ENCODE peak calls at places on chromosomes 11 and 22, in seven cellular contexts. T is OCI-LY7, Y is mammary epithelial cell, D is psoas muscle, K is stomach, Z is AG09309, R is fibroblast of mammary gland. F is an unnamed sample.

GRCh38 chr11:76709756-76710155 is 39.2 kb upstream of the LRRC32 start:
- DNase-seq in T (no peak), K (no peak), D (no peak), R (no peak), Z (no peak), Y (no peak), F (no peak)

GRCh38 chr11:125465254-125465653 is 30.8 kb downstream of the FEZ1 start:
- DNase-seq in D (no peak), K (no peak), Z (no peak), R (no peak), T (no peak), Y (no peak), F (no peak)

GRCh38 chr11:87740513-87740912 is 434.7 kb downstream of the RAB38 start:
- DNase-seq in Y (no peak), T (no peak), D (no peak), R (no peak), Z (no peak), K (no peak), F (no peak)

GRCh38 chr11:75450826-75451783 is 18.1 kb upstream of the KLHL35 start:
- DNase-seq in K (no peak), R (no peak), Z (no peak), D (no peak), Y (no peak), T (peak; percentile 48), F (no peak)

GRCh38 chr11:76030286-76030685 is 176.0 kb downstream of the WNT11 start:
- DNase-seq in Y (peak; percentile 8), T (no peak), Z (no peak), R (peak; percentile 21), K (no peak), D (no peak), F (peak; percentile 89)

GRCh38 chr11:8100151-8100550 is 19.1 kb downstream of the TUB start:
- DNase-seq in D (no peak), R (no peak), T (no peak), K (peak; percentile 14), Z (no peak), Y (no peak), F (no peak)

GRCh38 chr22:42500164-42500835 is 19.3 kb downstream of the RRP7A start:
- DNase-seq in T (peak; percentile 90), D (peak; percentile 82), Y (peak; percentile 71), R (peak; percentile 59), Z (no peak), K (peak; percentile 89), F (peak; percentile 37)

GRCh38 chr22:38731703-38732161 is 24.1 kb downstream of the SUN2 start:
- DNase-seq in Y (no peak), D (no peak), T (no peak), R (no peak), K (no peak), Z (no peak), F (no peak)

GRCh38 chr22:44670220-44670983 is 31.6 kb upstream of the PRR5 start:
- DNase-seq in Y (no peak), Z (no peak), K (no peak), D (no peak), R (no peak), T (no peak), F (no peak)

GRCh38 chr11:46275964-46276641 is 1.4 kb upstream of the CREB3L1 start:
- DNase-seq in Z (no peak), Y (no peak), D (no peak), K (peak; percentile 90), R (no peak), T (no peak), F (no peak)

GRCh38 chr11:113006916-113007445 is 45.8 kb downstream of the NCAM1 start:
- DNase-seq in K (no peak), Y (no peak), T (no peak), Z (no peak), R (no peak), D (no peak), F (no peak)

GRCh38 chr22:38443675-38444521 is 11.1 kb downstream of the KCNJ4 start:
- DNase-seq in T (no peak), K (no peak), D (no peak), Y (no peak), R (no peak), Z (no peak), F (no peak)

GRCh38 chr11:6992026-6992425 is 28.1 kb downstream of the ZNF214 start:
- DNase-seq in D (no peak), R (peak; percentile 23), Z (peak; percentile 18), T (no peak), K (no peak), Y (no peak), F (peak; percentile 22)

GRCh38 chr11:70906101-70906500 is 346.3 kb downstream of the SHANK2 start:
- DNase-seq in R (no peak), D (no peak), K (no peak), Y (no peak), T (no peak), Z (no peak), F (no peak)

GRCh38 chr11:70689764-70690163 is 291.4 kb downstream of the CTTN start:
- DNase-seq in K (no peak), Z (no peak), R (no peak), T (no peak), Y (no peak), D (no peak), F (no peak)

GRCh38 chr11:119373059-119373875 is 8.2 kb downstream of the USP2 start:
- DNase-seq in R (no peak), D (no peak), T (peak; percentile 57), Y (no peak), Z (no peak), K (no peak), F (no peak)

GRCh38 chr11:113817626-113818025 is 38.0 kb downstream of the CLDN25 start:
- DNase-seq in Z (no peak), Y (no peak), R (no peak), D (no peak), T (no peak), K (no peak), F (no peak)

GRCh38 chr11:108199446-108200321 is 22.8 kb downstream of the NPAT start:
- DNase-seq in D (no peak), Y (peak; percentile 97), R (peak; percentile 52), Z (peak; percentile 16), T (no peak), K (no peak), F (peak; percentile 97)

GRCh38 chr22:17978027-17978426 is 46.3 kb downstream of the MICAL3 start:
- DNase-seq in K (no peak), Y (no peak), Z (no peak), T (no peak), R (no peak), D (no peak), F (no peak)

GRCh38 chr11:101914349-101914736 is 467 bp upstream of the CEP126 start:
- DNase-seq in R (peak; percentile 57), D (no peak), Y (no peak), T (no peak), K (no peak), Z (peak; percentile 13), F (no peak)

GRCh38 chr22:43300891-43301676 is 42.1 kb downstream of the SCUBE1 start:
- DNase-seq in K (no peak), T (no peak), R (no peak), Z (no peak), Y (no peak), D (no peak), F (no peak)

GRCh38 chr22:29697853-29698598 is 21.8 kb upstream of the CABP7 start:
- DNase-seq in T (no peak), K (no peak), D (no peak), R (no peak), Z (no peak), Y (no peak), F (no peak)

GRCh38 chr22:29702025-29702930 is 17.5 kb upstream of the CABP7 start:
- DNase-seq in Y (no peak), K (no peak), D (no peak), R (no peak), Z (no peak), T (peak; percentile 4), F (no peak)

GRCh38 chr22:29702931-29703594 is 16.7 kb upstream of the CABP7 start:
- DNase-seq in K (no peak), Y (no peak), D (peak; percentile 65), T (peak; percentile 72), Z (no peak), R (no peak), F (no peak)

GRCh38 chr22:29700949-29701927 is 18.6 kb upstream of the CABP7 start:
- DNase-seq in Y (no peak), D (no peak), Z (no peak), K (no peak), R (peak; percentile 28), T (peak; percentile 67), F (peak; percentile 47)

DNA sequence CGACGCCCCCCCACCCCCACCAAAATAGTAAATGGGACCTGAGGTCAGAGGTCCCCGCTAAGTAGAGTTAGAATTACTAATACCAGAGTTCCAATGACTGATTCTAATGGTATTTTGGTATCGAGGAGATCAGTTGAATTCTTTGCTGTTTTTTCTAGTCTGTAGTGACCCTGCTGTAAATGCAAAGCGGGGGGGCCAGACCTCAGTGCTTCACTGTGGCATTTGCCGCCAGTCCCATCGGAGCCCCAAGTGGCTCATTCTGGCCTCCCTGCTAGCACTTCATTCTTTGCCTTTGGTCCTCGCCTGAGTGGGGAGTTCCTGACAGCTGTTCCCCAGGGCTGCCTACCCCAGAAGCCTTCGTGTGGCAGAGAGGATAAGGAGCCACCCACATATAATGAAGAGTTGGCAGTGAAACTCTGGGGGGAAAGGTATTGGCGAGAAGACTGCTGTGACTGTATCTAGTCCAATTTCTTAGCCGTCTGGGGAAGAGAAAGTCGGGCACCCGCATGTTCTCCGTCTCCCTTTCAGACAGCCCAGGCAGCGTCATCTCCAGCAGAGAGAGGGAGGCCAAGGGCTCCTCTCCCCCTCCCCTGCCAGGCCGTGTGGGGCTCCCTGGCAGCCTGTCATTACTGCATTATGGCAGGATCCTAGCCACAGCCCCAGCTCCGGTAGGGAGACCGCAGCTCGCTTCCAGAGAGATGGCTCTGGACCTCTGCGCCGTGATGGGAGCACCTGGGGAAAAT is 19.4 kb upstream of the CABP7 start:
- DNase-seq in T (no peak), R (no peak), K (no peak), D (no peak), Z (no peak), Y (no peak), F (no peak)
- H3K4me3 ChIP-seq in T (no peak overlapping the region), R (no peak overlapping the region), K (no peak overlapping the region), D (no peak overlapping the region), Z (no peak overlapping the region), Y (no peak overlapping the region), F (no peak overlapping the region)

GRCh38 chr11:43968719-43969118 is 26.3 kb downstream of the C11orf96 start:
- DNase-seq in D (no peak), Z (no peak), R (no peak), K (no peak), T (no peak), Y (no peak), F (no peak)
- H3K4me3 ChIP-seq in D (no peak overlapping the region), Z (no peak overlapping the region), R (no peak overlapping the region), K (no peak overlapping the region), T (no peak overlapping the region), Y (no peak overlapping the region), F (no peak overlapping the region)

GRCh38 chr11:59710136-59710847 is 3.4 kb downstream of the OR10V1 start:
- DNase-seq in D (no peak), K (no peak), T (no peak), Y (peak; percentile 17), Z (no peak), R (peak; percentile 6), F (peak; percentile 10)
- H3K4me3 ChIP-seq in D (no peak overlapping the region), K (no peak overlapping the region), T (no peak overlapping the region), Y (no peak overlapping the region), Z (no peak overlapping the region), R (no peak overlapping the region), F (no peak overlapping the region)

DNA sequence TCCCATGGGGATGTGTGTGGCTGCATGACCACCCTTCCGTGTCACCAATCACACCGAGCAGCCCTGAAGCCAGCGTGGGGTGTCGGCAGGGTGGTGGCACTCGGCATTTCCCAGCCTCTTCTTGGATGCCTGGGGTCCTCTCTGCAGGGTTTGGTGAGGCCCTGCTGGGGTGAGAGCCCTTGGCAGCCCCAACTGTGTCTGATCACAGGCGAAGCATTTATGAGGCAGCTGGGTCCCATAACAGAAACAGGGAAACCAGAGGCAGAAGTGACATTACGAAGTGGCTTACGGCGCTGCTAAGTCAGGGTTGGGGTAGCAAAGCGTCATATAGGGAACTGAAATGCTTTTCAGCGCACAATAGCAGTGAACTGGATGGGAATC is 92.3 kb upstream of the SEPTIN5 start:
- DNase-seq in K (no peak), R (no peak), Y (no peak), D (no peak), T (peak; percentile 82), Z (no peak), F (no peak)
- H3K4me3 ChIP-seq in K (no peak overlapping the region), R (no peak overlapping the region), Y (no peak overlapping the region), D (no peak overlapping the region), T (peak overlapping the region; percentile 49), Z (no peak overlapping the region), F (no peak overlapping the region)